ENCODE peak calls at places on chromosome 6, in five cellular contexts. E is psoas muscle, J is thoracic aorta, D is fibroblast of lung, Z is uterus. G is an unnamed sample.

GRCh38 chr6:34021839-34022190 is 124.1 kb downstream of the GRM4 start:
- DNase-seq in E (peak; percentile 22), Z (no peak), J (no peak), D (no peak), G (no peak)

GRCh38 chr6:43742285-43742684 is 27.7 kb upstream of the VEGFA start:
- DNase-seq in E (no peak), J (no peak), D (no peak), Z (no peak), G (no peak)

GRCh38 chr6:109183109-109183508 is 87.8 kb downstream of the CEP57L1 start:
- DNase-seq in D (no peak), E (no peak), Z (no peak), J (no peak), G (no peak)

GRCh38 chr6:31272431-31272830 is 539 bp upstream of the HLA-C start:
- DNase-seq in E (no peak), D (peak; percentile 3), J (no peak), Z (no peak), G (no peak)

GRCh38 chr6:83464741-83465140 is 33.9 kb upstream of the ME1 start:
- DNase-seq in J (no peak), Z (no peak), E (no peak), D (no peak), G (no peak)

GRCh38 chr6:153729189-153729588 is 309.9 kb upstream of the OPRM1 start:
- DNase-seq in Z (no peak), E (no peak), J (no peak), D (no peak), G (no peak)

GRCh38 chr6:1477432-1478090 is 88.2 kb downstream of the FOXF2 start:
- DNase-seq in D (peak; percentile 87), Z (no peak), E (no peak), J (no peak), G (no peak)

GRCh38 chr6:54111341-54111740 is at the start of gene MLIP:
- DNase-seq in J (no peak), E (no peak), Z (no peak), D (no peak), G (no peak)

GRCh38 chr6:148288566-148288965 is 54.1 kb upstream of the SASH1 start:
- DNase-seq in D (no peak), Z (no peak), J (no peak), E (no peak), G (no peak)
- H3K4me3 ChIP-seq in D (no peak overlapping the region), Z (no peak overlapping the region), J (no peak overlapping the region), E (no peak overlapping the region), G (no peak overlapping the region)

DNA sequence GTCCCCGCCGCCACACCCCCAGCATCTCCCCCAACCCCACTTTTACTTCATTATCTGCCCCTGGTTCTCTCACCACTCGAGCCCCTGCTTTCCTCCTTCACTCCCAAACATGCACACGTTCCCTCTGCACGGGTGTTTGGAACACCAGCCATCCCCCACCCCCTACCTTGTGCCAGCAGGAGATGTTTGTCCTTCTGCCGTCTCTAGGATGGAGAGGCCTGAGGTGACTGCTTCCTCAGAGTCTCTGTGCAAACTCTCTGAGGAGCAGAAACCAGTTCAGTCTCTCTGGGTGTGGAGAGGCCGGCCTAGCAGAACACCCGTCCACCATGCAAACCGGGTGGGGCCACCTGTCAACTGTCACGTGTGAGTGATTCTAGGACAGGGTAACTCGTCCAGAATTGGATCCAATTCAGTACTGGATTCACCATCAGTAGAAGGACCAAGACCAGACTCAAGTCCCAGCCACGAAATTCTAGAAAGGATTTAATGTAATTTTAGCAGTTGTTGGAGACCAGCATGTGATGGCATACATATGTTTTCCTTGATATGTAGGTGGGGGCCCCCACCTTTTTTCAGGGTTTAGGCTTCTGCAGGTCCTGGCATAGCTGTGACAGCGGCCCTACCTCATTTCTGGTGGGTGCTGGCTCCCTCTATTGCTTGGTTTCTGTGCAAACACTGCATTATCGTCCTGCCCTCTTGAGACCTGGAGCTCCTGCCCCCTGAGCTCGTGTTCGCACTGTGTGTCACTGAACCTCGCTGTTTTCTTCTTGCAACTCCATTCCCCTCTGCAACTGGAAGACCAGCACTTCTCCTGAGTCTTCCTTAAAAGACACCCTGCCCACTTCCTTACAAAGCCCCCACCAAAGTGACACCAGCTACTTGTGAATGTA is at the start of gene RAET1E:
- DNase-seq in D (no peak), Z (no peak), E (no peak), J (no peak), G (peak; percentile 55)
- H3K27ac ChIP-seq in D (peak within 1 kb of the TSS; percentile 62), Z (peak within 1 kb of the TSS; percentile 72), E (peak within 1 kb of the TSS; percentile 88), J (peak within 1 kb of the TSS; percentile 42), G (peak within 1 kb of the TSS; percentile 56)

GRCh38 chr6:130215526-130215925 is 7.2 kb downstream of the SAMD3 start:
- DNase-seq in Z (no peak), E (no peak), J (no peak), D (no peak), G (no peak)

GRCh38 chr6:130207979-130208649 is 14.6 kb downstream of the SAMD3 start:
- DNase-seq in Z (no peak), D (no peak), J (no peak), E (no peak), G (no peak)

GRCh38 chr6:130212215-130212874 is 10.4 kb downstream of the SAMD3 start:
- DNase-seq in J (no peak), Z (no peak), D (no peak), E (no peak), G (no peak)

GRCh38 chr6:130216630-130217029 is 6.1 kb downstream of the SAMD3 start:
- DNase-seq in J (no peak), Z (no peak), E (no peak), D (no peak), G (no peak)

GRCh38 chr6:130211697-130212096 is 11.1 kb downstream of the SAMD3 start:
- DNase-seq in E (no peak), D (no peak), Z (no peak), J (no peak), G (no peak)
- H3K4me3 ChIP-seq in E (no peak overlapping the region), D (no peak overlapping the region), Z (no peak overlapping the region), J (no peak overlapping the region), G (no peak overlapping the region)

GRCh38 chr6:110323004-110323657 is 35.0 kb downstream of the METTL24 start:
- DNase-seq in E (no peak), Z (no peak), J (no peak), D (no peak), G (no peak)
- H3K27ac ChIP-seq in E (no peak overlapping the region), Z (peak overlapping the region; percentile 61), J (no peak overlapping the region), D (no peak overlapping the region), G (no peak overlapping the region)

DNA sequence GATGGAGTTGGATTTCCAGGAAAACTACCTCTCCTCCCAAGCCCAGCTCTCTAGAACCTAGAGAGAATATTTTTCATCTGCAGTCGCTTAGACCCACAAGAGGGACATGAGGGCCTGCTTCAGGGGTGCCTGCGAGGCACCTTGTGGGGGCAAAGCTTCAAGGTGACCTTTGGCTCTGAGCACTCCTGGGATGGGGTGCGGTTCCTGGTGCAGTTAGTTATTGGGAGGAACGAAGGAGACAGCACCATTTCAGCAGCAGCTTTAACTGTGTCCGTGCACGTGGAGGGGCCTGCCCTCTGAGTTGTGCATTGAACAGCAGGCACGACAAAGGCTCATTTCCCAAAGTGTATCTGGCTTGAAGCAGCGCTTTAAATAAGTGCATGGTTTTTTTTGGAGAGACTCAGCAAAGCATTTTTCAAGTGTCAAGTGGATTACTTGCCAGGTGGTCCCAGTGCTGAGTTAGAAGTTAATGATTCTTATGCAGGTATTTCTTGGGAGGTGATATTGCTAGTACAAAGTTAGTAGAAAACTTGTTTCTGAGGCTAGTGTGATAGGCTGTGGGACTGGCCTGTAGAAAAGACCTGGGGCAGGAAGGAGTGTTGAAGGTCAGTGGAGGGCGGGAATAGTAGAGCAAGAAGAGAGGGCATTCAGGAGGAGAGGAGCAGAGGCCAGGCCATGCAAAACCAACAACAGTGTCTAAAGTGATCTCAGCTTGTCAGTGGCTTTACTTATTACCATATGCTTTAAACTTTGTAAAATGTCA is 3.8 kb downstream of the IGF2R start:
- DNase-seq in J (no peak), Z (no peak), E (no peak), D (no peak), G (no peak)
- H3K4me3 ChIP-seq in J (no peak overlapping the region), Z (no peak overlapping the region), E (peak overlapping the region; percentile 27), D (no peak overlapping the region), G (no peak overlapping the region)

GRCh38 chr6:12049165-12049564 is 37.1 kb downstream of the HIVEP1 start:
- DNase-seq in Z (no peak), E (no peak), D (no peak), J (no peak), G (no peak)
- H3K27ac ChIP-seq in Z (no peak overlapping the region), E (no peak overlapping the region), D (no peak overlapping the region), J (no peak overlapping the region), G (no peak overlapping the region)

DNA sequence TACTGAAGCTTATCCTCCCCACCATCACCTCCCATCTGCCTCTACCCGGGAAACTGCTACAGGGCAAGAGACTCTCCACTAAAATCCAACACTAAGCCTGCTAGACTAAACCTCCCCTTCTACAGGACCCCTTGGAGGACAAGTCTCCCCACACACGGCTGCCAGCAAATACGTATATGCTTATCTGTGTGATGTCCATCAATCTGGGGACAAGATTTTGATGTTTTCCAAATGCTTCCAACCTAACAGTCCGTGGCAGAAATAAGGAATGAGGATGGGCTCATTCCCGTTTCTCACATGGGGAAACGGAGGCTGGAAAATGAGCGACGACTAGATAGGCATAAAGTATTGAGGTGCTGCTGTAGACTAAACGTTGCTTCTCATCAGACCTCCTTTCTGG is 1.8 kb downstream of the KCNK5 start:
- DNase-seq in J (no peak), Z (no peak), E (no peak), D (no peak), G (no peak)
- H3K4me3 ChIP-seq in J (no peak overlapping the region), Z (peak overlapping the region; percentile 43), E (no peak overlapping the region), D (no peak overlapping the region), G (peak overlapping the region; percentile 52)

GRCh38 chr6:128518531-128519131 is 1.8 kb downstream of the PTPRK start:
- DNase-seq in E (no peak), J (no peak), Z (no peak), D (no peak), G (no peak)

GRCh38 chr6:128513878-128514277 is 6.5 kb downstream of the PTPRK start:
- DNase-seq in Z (no peak), J (no peak), E (no peak), D (no peak), G (no peak)

GRCh38 chr6:128517124-128517523 is 3.3 kb downstream of the PTPRK start:
- DNase-seq in J (no peak), E (no peak), Z (no peak), D (no peak), G (no peak)

GRCh38 chr6:128516514-128516898 is 3.9 kb downstream of the PTPRK start:
- DNase-seq in E (no peak), D (no peak), J (no peak), Z (no peak), G (no peak)

DNA sequence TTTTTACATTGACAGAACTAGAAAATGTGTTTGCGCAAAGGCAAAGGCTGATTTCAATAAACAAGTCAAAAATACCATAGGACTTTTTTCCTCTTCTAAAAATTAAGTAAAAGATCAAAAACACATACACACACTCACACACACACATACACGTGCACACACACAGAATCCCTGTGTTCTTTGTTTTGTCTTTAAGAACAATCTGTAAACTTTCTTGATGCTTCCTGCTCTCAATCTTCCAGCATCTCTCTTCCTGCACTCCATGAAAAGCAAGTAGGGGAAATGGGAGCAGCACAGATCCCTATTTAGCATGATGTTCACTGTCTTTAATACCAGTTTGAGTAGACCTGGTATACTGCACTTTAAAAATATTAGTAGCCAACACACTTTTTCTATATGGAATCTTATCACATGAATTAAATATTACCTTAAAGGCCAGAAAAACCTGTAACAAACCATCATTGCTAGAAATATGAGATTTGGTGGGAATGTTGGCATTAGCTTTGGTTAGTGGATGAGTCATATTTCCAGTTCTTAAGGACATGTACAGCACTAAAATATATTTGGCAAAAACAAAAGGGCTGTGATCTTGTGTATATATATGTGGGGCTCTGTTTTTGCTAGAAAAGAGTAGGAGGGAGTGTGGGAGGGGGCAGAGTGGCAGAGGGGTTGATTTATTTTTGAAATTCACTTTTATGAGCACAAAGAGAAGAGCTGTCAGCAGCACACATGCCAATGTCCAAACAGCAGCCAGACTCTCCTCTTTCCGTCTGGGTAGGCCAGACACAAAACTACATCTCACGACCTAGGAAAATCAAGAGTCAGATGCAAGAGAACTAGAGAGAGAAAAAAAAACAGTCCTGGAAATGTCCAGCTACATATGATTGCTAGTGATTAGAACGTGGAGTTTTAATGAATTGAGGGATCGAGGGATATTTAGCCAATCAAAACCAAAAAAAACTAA is 4.6 kb downstream of the PTPRK start:
- DNase-seq in E (no peak), D (peak; percentile 73), Z (no peak), J (no peak), G (no peak)
- H3K27ac ChIP-seq in E (peak overlapping the region; percentile 24), D (peak overlapping the region; percentile 53), Z (no peak overlapping the region), J (peak overlapping the region; percentile 23), G (peak overlapping the region; percentile 23)

G was measured in right atrium auricular region.